ENCODE peak calls at places on chromosomes 13 and 19, in five cellular contexts. L is MM.1S, T is HCT116, U is PC-3, M is hepatocyte. I is an unnamed sample.

GRCh38 chr13:36131215-36131930 is at the start of gene DCLK1:
- DNase-seq in M (peak), L (no peak), U (no peak), T (no peak), I (no peak)

GRCh38 chr13:30551194-30551593 is 66.5 kb upstream of the USPL1 start:
- DNase-seq in U (peak), L (peak), T (peak), M (peak), I (peak)

GRCh38 chr13:97382276-97382675 is 51.7 kb upstream of the RAP2A start:
- DNase-seq in M (no peak), U (no peak), L (no peak), T (no peak), I (no peak)

GRCh38 chr13:113835461-113836274 is 28.2 kb downstream of the GAS6 start:
- DNase-seq in M (peak), T (no peak), U (peak), L (no peak), I (no peak)

GRCh38 chr19:10138879-10139795 is 19.4 kb upstream of the EIF3G start:
- DNase-seq in L (no peak), U (no peak), T (no peak), M (no peak), I (no peak)

GRCh38 chr19:52188822-52189744 is 769 bp upstream of the PPP2R1A start:
- DNase-seq in L (no peak), M (peak), T (no peak), U (no peak), I (no peak)

GRCh38 chr13:109568273-109568900 is 218.0 kb downstream of the IRS2 start:
- DNase-seq in M (peak), U (no peak), L (no peak), T (no peak), I (no peak)

GRCh38 chr13:35936579-35936978 is 194.6 kb downstream of the DCLK1 start:
- DNase-seq in L (no peak), M (no peak), T (no peak), U (no peak), I (no peak)

GRCh38 chr13:107678075-107678689 is 537.2 kb downstream of the LIG4 start:
- DNase-seq in T (no peak), M (peak), L (peak), U (peak), I (no peak)

GRCh38 chr19:16000024-16000687 is 51.3 kb downstream of the OR10H4 start:
- DNase-seq in L (no peak), T (no peak), M (no peak), U (no peak), I (no peak)

GRCh38 chr13:43095771-43096719 is 72.7 kb downstream of the DNAJC15 start:
- DNase-seq in L (no peak), M (no peak), U (no peak), T (no peak), I (no peak)

GRCh38 chr13:84651288-84651687 is 769.0 kb upstream of the SLITRK1 start:
- DNase-seq in L (no peak), U (peak), T (no peak), M (peak), I (no peak)

GRCh38 chr13:99354371-99354951 is 47.3 kb upstream of the GPR183 start:
- DNase-seq in L (no peak), T (no peak), M (no peak), U (peak), I (no peak)

GRCh38 chr13:112910016-112910415 is 59.0 kb upstream of the MCF2L start:
- DNase-seq in U (no peak), L (no peak), T (no peak), M (no peak), I (no peak)

GRCh38 chr19:12938536-12939291 is at the start of gene CALR:
- DNase-seq in U (peak), T (no peak), M (peak), L (peak), I (peak)

GRCh38 chr13:85725433-85725832 is 73.8 kb downstream of the SLITRK6 start:
- DNase-seq in T (no peak), M (no peak), U (peak), L (no peak), I (no peak)

GRCh38 chr13:110388141-110388943 is 81.3 kb downstream of the COL4A2 start:
- DNase-seq in M (peak), T (no peak), U (no peak), L (no peak), I (no peak)

GRCh38 chr19:54158812-54159351 is 639 bp downstream of the LENG1 start:
- DNase-seq in U (peak), T (no peak), L (peak), M (no peak), I (peak)

GRCh38 chr13:28411859-28412353 is 83.0 kb downstream of the FLT1 start:
- DNase-seq in T (no peak), M (peak), U (no peak), L (no peak), I (no peak)

GRCh38 chr13:28441533-28441928 is 53.4 kb downstream of the FLT1 start:
- DNase-seq in U (no peak), T (no peak), L (no peak), M (no peak), I (no peak)

GRCh38 chr13:88294368-88294767 is 623.2 kb downstream of the SLITRK5 start:
- DNase-seq in T (no peak), U (no peak), L (no peak), M (no peak), I (no peak)

GRCh38 chr13:31749929-31750328 is 10.6 kb downstream of the RXFP2 start:
- DNase-seq in T (no peak), M (no peak), U (peak), L (no peak), I (no peak)

GRCh38 chr13:41418027-41418426 is 39.3 kb upstream of the RGCC start:
- DNase-seq in U (no peak), T (no peak), M (no peak), L (no peak), I (no peak)

GRCh38 chr13:24511019-24511823 is 1.4 kb downstream of the PARP4 start:
- DNase-seq in L (peak), U (peak), T (peak), M (peak), I (peak)

GRCh38 chr19:9842834-9843625 is 7.9 kb downstream of the PIN1 start:
- DNase-seq in U (no peak), T (no peak), M (no peak), L (no peak), I (no peak)

GRCh38 chr19:18119243-18120105 is 21.9 kb downstream of the MAST3 start:
- DNase-seq in L (peak), M (no peak), T (no peak), U (no peak), I (peak)

GRCh38 chr19:46112527-46112926 is 12.0 kb downstream of the IGFL3 start:
- DNase-seq in T (no peak), M (no peak), L (no peak), U (no peak), I (no peak)

GRCh38 chr19:39138221-39139211 is 12.9 kb downstream of the PAK4 start:
- DNase-seq in U (no peak), L (no peak), T (no peak), M (no peak), I (no peak)

GRCh38 chr13:34751492-34751891 is 190.6 kb upstream of the NBEA start:
- DNase-seq in T (no peak), L (no peak), M (no peak), U (no peak), I (no peak)

GRCh38 chr13:23159587-23160240 is 21.1 kb upstream of the SGCG start:
- DNase-seq in U (no peak), M (peak), L (no peak), T (no peak), I (no peak)

GRCh38 chr13:20231839-20232555 is at the start of gene GJB6:
- DNase-seq in T (no peak), U (no peak), L (no peak), M (peak), I (no peak)

GRCh38 chr13:20227288-20227687 is 4.8 kb downstream of the GJB6 start:
- DNase-seq in L (no peak), M (no peak), T (no peak), U (no peak), I (no peak)

GRCh38 chr13:20227730-20228129 is 4.4 kb downstream of the GJB6 start:
- DNase-seq in U (no peak), M (no peak), L (no peak), T (no peak), I (no peak)

GRCh38 chr13:20230913-20231838 is 943 bp downstream of the GJB6 start:
- DNase-seq in T (no peak), U (no peak), L (no peak), M (no peak), I (no peak)

GRCh38 chr13:20232556-20233277 is 598 bp upstream of the GJB6 start:
- DNase-seq in T (no peak), U (no peak), L (no peak), M (no peak), I (no peak)
- H3K4me3 ChIP-seq in T (no peak), U (peak), L (no peak), M (peak), I (no peak)

GRCh38 chr19:21463449-21464105 is 41.8 kb upstream of the ZNF429 start:
- DNase-seq in M (peak), T (no peak), L (no peak), U (peak), I (no peak)
- TF ChIP-seq EZH2phosphoT487 in M (no peak), T (no peak), L (no peak), U (no peak), I (no peak)

GRCh38 chr19:43668406-43669158 is 1.4 kb downstream of the PLAUR start:
- DNase-seq in U (peak), M (peak), T (peak), L (peak), I (peak)

GRCh38 chr19:43662487-43662886 is 7.5 kb downstream of the PLAUR start:
- DNase-seq in U (peak), M (no peak), T (no peak), L (no peak), I (no peak)

GRCh38 chr19:43664008-43664407 is 6.0 kb downstream of the PLAUR start:
- DNase-seq in M (no peak), T (no peak), L (peak), U (no peak), I (peak)

GRCh38 chr19:43672061-43672679 is 2.2 kb upstream of the PLAUR start:
- DNase-seq in L (no peak), U (no peak), T (no peak), M (no peak), I (no peak)

DNA sequence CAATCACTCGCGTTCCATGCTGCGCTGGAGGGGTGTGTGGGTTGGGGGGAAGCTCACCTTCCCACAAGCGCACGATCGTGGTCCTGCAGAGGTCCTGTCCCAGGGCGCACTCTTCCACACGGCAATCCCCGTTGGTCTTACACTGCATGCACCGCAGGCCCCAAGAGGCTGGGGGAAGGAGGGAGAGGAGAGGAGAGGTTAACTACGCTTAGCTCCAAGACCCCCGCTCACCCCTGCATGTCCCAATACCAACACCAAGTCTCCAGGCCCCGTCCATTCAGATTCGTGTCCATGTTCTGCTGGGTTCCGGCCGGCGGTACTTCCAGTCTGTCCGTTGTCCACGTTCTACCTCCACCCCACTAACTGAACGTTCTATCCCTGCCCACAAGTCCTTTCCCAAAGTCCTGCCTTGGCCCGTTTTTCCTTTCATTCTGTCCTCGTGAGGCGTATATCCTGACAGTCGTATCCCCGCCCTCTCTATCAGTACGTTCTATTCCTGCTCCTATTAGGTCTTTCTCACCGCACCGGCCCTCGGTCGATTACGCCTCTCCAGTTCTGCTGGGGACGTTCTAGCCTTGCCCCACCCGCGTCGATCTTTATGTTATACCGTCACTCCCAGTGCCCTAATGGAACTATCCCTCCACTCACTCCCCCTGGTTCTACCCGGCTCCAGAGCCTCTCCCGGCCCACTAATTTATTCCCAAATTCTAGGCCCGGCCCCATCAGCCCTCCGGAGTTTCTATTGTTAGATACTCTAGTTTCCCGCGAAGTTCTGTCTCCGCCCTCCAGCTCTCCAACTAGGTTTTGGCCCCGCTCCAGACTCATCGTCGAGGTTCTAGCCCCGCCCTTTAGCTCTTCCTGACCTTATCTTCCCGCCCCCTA is 2.2 kb downstream of the PLAUR start:
- DNase-seq in L (no peak), U (no peak), M (no peak), T (no peak), I (no peak)
- H3K4me3 ChIP-seq in L (peak), U (peak), M (peak), T (peak), I (peak)

GRCh38 chr19:19324059-19324755 is 3.6 kb downstream of the MAU2 start:
- DNase-seq in L (no peak), M (no peak), U (no peak), T (no peak), I (no peak)

GRCh38 chr19:19316082-19316481 is 4.2 kb downstream of the SUGP1 start:
- DNase-seq in L (no peak), T (no peak), U (no peak), M (no peak), I (no peak)

GRCh38 chr19:19319725-19320361 is 466 bp downstream of the SUGP1 start:
- DNase-seq in L (peak), T (no peak), U (no peak), M (no peak), I (peak)

GRCh38 chr19:19320362-19321142 is at the start of the genes MAU2 and SUGP1:
- DNase-seq in U (peak), T (peak), M (peak), L (peak), I (peak)

GRCh38 chr19:19321143-19321577 is 531 bp downstream of the MAU2 start:
- DNase-seq in U (peak), L (peak), T (no peak), M (peak), I (peak)
- TF ChIP-seq EZH2phosphoT487 in U (no peak), L (no peak), T (no peak), M (no peak), I (no peak)

I was measured in OCI-LY7.